ENCODE peak calls at places on chromosomes 2 and 18, in six cellular contexts. One of them, this sample, is unnamed.

GRCh38 chr18:57864615-57865121 is 61.6 kb upstream of the ATP8B1 start:
- DNase-seq in cerebellar nuclear complex: no peak
- DNase-seq in NCI-H1092: no peak
- DNase-seq in Right ventricle myocardium superior: no peak
- DNase-seq in mammary epithelial cell: peak
- DNase-seq in stimulated activated CD8-positive, alpha-beta memory T cell treated with anti-CD3 and anti-CD28 coated beads, Interleukin-7, amount 100 ng/mL, for 1 hour: no peak
- DNase-seq in this sample: no peak

GRCh38 chr2:159084395-159085370 is 116.2 kb downstream of the TANC1 start:
- DNase-seq in cerebellar nuclear complex: no peak
- DNase-seq in NCI-H1092: no peak
- DNase-seq in Right ventricle myocardium superior: no peak
- DNase-seq in mammary epithelial cell: no peak
- DNase-seq in stimulated activated CD8-positive, alpha-beta memory T cell treated with anti-CD3 and anti-CD28 coated beads, Interleukin-7, amount 100 ng/mL, for 1 hour: no peak
- DNase-seq in this sample: no peak

GRCh38 chr2:189933041-189933440 is 129.5 kb downstream of the MSTN start:
- DNase-seq in cerebellar nuclear complex: no peak
- DNase-seq in NCI-H1092: no peak
- DNase-seq in Right ventricle myocardium superior: no peak
- DNase-seq in mammary epithelial cell: no peak
- DNase-seq in stimulated activated CD8-positive, alpha-beta memory T cell treated with anti-CD3 and anti-CD28 coated beads, Interleukin-7, amount 100 ng/mL, for 1 hour: no peak
- DNase-seq in this sample: no peak

GRCh38 chr2:219639356-219639755 is 11.9 kb downstream of the SLC4A3 start:
- DNase-seq in cerebellar nuclear complex: no peak
- DNase-seq in NCI-H1092: no peak
- DNase-seq in Right ventricle myocardium superior: peak
- DNase-seq in mammary epithelial cell: no peak
- DNase-seq in stimulated activated CD8-positive, alpha-beta memory T cell treated with anti-CD3 and anti-CD28 coated beads, Interleukin-7, amount 100 ng/mL, for 1 hour: no peak
- DNase-seq in this sample: no peak

GRCh38 chr2:172248381-172249173 is 145.9 kb upstream of the DLX2 start:
- DNase-seq in cerebellar nuclear complex: no peak
- DNase-seq in NCI-H1092: no peak
- DNase-seq in Right ventricle myocardium superior: no peak
- DNase-seq in mammary epithelial cell: peak
- DNase-seq in stimulated activated CD8-positive, alpha-beta memory T cell treated with anti-CD3 and anti-CD28 coated beads, Interleukin-7, amount 100 ng/mL, for 1 hour: no peak
- DNase-seq in this sample: no peak

GRCh38 chr18:11998182-11998581 is 16.9 kb downstream of the IMPA2 start:
- DNase-seq in cerebellar nuclear complex: no peak
- DNase-seq in NCI-H1092: no peak
- DNase-seq in Right ventricle myocardium superior: peak
- DNase-seq in mammary epithelial cell: no peak
- DNase-seq in stimulated activated CD8-positive, alpha-beta memory T cell treated with anti-CD3 and anti-CD28 coated beads, Interleukin-7, amount 100 ng/mL, for 1 hour: no peak
- DNase-seq in this sample: no peak

GRCh38 chr2:225670111-225670974 is 270.8 kb downstream of the NYAP2 start:
- DNase-seq in cerebellar nuclear complex: no peak
- DNase-seq in NCI-H1092: no peak
- DNase-seq in Right ventricle myocardium superior: no peak
- DNase-seq in mammary epithelial cell: peak
- DNase-seq in stimulated activated CD8-positive, alpha-beta memory T cell treated with anti-CD3 and anti-CD28 coated beads, Interleukin-7, amount 100 ng/mL, for 1 hour: no peak
- DNase-seq in this sample: peak

GRCh38 chr2:200300650-200301314 is 5.7 kb upstream of the SPATS2L start:
- DNase-seq in cerebellar nuclear complex: no peak
- DNase-seq in NCI-H1092: no peak
- DNase-seq in Right ventricle myocardium superior: peak
- DNase-seq in mammary epithelial cell: peak
- DNase-seq in stimulated activated CD8-positive, alpha-beta memory T cell treated with anti-CD3 and anti-CD28 coated beads, Interleukin-7, amount 100 ng/mL, for 1 hour: no peak
- DNase-seq in this sample: no peak

GRCh38 chr18:34222396-34223163 is 2.1 kb downstream of the NOL4 start:
- DNase-seq in cerebellar nuclear complex: no peak
- DNase-seq in NCI-H1092: peak
- DNase-seq in Right ventricle myocardium superior: peak
- DNase-seq in mammary epithelial cell: peak
- DNase-seq in stimulated activated CD8-positive, alpha-beta memory T cell treated with anti-CD3 and anti-CD28 coated beads, Interleukin-7, amount 100 ng/mL, for 1 hour: no peak
- DNase-seq in this sample: peak

GRCh38 chr2:58448065-58448507 is 207.0 kb upstream of the FANCL start:
- DNase-seq in cerebellar nuclear complex: no peak
- DNase-seq in NCI-H1092: peak
- DNase-seq in Right ventricle myocardium superior: peak
- DNase-seq in mammary epithelial cell: peak
- DNase-seq in stimulated activated CD8-positive, alpha-beta memory T cell treated with anti-CD3 and anti-CD28 coated beads, Interleukin-7, amount 100 ng/mL, for 1 hour: no peak
- DNase-seq in this sample: peak

GRCh38 chr18:37124511-37124910 is 295.6 kb downstream of the KIAA1328 start:
- DNase-seq in cerebellar nuclear complex: no peak
- DNase-seq in NCI-H1092: no peak
- DNase-seq in Right ventricle myocardium superior: no peak
- DNase-seq in mammary epithelial cell: peak
- DNase-seq in stimulated activated CD8-positive, alpha-beta memory T cell treated with anti-CD3 and anti-CD28 coated beads, Interleukin-7, amount 100 ng/mL, for 1 hour: no peak
- DNase-seq in this sample: no peak

GRCh38 chr2:233131991-233132390 is 71.8 kb downstream of the INPP5D start:
- DNase-seq in cerebellar nuclear complex: no peak
- DNase-seq in NCI-H1092: no peak
- DNase-seq in Right ventricle myocardium superior: no peak
- DNase-seq in mammary epithelial cell: no peak
- DNase-seq in stimulated activated CD8-positive, alpha-beta memory T cell treated with anti-CD3 and anti-CD28 coated beads, Interleukin-7, amount 100 ng/mL, for 1 hour: no peak
- DNase-seq in this sample: no peak

GRCh38 chr2:102021776-102022175 is 30.0 kb downstream of the IL1R2 start:
- DNase-seq in cerebellar nuclear complex: no peak
- DNase-seq in NCI-H1092: no peak
- DNase-seq in Right ventricle myocardium superior: no peak
- DNase-seq in mammary epithelial cell: no peak
- DNase-seq in stimulated activated CD8-positive, alpha-beta memory T cell treated with anti-CD3 and anti-CD28 coated beads, Interleukin-7, amount 100 ng/mL, for 1 hour: no peak
- DNase-seq in this sample: no peak

GRCh38 chr2:75525434-75526308 is 35.1 kb downstream of the EVA1A start:
- DNase-seq in cerebellar nuclear complex: no peak
- DNase-seq in NCI-H1092: no peak
- DNase-seq in Right ventricle myocardium superior: no peak
- DNase-seq in mammary epithelial cell: peak
- DNase-seq in stimulated activated CD8-positive, alpha-beta memory T cell treated with anti-CD3 and anti-CD28 coated beads, Interleukin-7, amount 100 ng/mL, for 1 hour: no peak
- DNase-seq in this sample: no peak

GRCh38 chr18:11320981-11321380 is 171.6 kb upstream of the PIEZO2 start:
- DNase-seq in cerebellar nuclear complex: no peak
- DNase-seq in NCI-H1092: no peak
- DNase-seq in Right ventricle myocardium superior: no peak
- DNase-seq in mammary epithelial cell: peak
- DNase-seq in stimulated activated CD8-positive, alpha-beta memory T cell treated with anti-CD3 and anti-CD28 coated beads, Interleukin-7, amount 100 ng/mL, for 1 hour: no peak
- DNase-seq in this sample: no peak

GRCh38 chr2:164479460-164479859 is 141.8 kb downstream of the GRB14 start:
- DNase-seq in cerebellar nuclear complex: no peak
- DNase-seq in NCI-H1092: no peak
- DNase-seq in Right ventricle myocardium superior: no peak
- DNase-seq in mammary epithelial cell: no peak
- DNase-seq in stimulated activated CD8-positive, alpha-beta memory T cell treated with anti-CD3 and anti-CD28 coated beads, Interleukin-7, amount 100 ng/mL, for 1 hour: no peak
- DNase-seq in this sample: peak

GRCh38 chr2:85326946-85327756 is 638 bp downstream of the TGOLN2 start:
- DNase-seq in cerebellar nuclear complex: no peak
- DNase-seq in NCI-H1092: no peak
- DNase-seq in Right ventricle myocardium superior: peak
- DNase-seq in mammary epithelial cell: peak
- DNase-seq in stimulated activated CD8-positive, alpha-beta memory T cell treated with anti-CD3 and anti-CD28 coated beads, Interleukin-7, amount 100 ng/mL, for 1 hour: peak
- DNase-seq in this sample: no peak

GRCh38 chr2:234304945-234305344 is 191.9 kb downstream of the ARL4C start:
- DNase-seq in cerebellar nuclear complex: no peak
- DNase-seq in NCI-H1092: no peak
- DNase-seq in Right ventricle myocardium superior: no peak
- DNase-seq in mammary epithelial cell: peak
- DNase-seq in stimulated activated CD8-positive, alpha-beta memory T cell treated with anti-CD3 and anti-CD28 coated beads, Interleukin-7, amount 100 ng/mL, for 1 hour: no peak
- DNase-seq in this sample: no peak

GRCh38 chr2:31235504-31235902 is 1.6 kb downstream of the EHD3 start:
- DNase-seq in cerebellar nuclear complex: no peak
- DNase-seq in NCI-H1092: no peak
- DNase-seq in Right ventricle myocardium superior: no peak
- DNase-seq in mammary epithelial cell: peak
- DNase-seq in stimulated activated CD8-positive, alpha-beta memory T cell treated with anti-CD3 and anti-CD28 coated beads, Interleukin-7, amount 100 ng/mL, for 1 hour: no peak
- DNase-seq in this sample: no peak

GRCh38 chr2:219508933-219509779 is 5.1 kb upstream of the ASIC4 start:
- DNase-seq in cerebellar nuclear complex: no peak
- DNase-seq in NCI-H1092: no peak
- DNase-seq in Right ventricle myocardium superior: no peak
- DNase-seq in mammary epithelial cell: no peak
- DNase-seq in stimulated activated CD8-positive, alpha-beta memory T cell treated with anti-CD3 and anti-CD28 coated beads, Interleukin-7, amount 100 ng/mL, for 1 hour: no peak
- DNase-seq in this sample: no peak

GRCh38 chr18:22841840-22842239 is 91.3 kb upstream of the RBBP8 start:
- DNase-seq in cerebellar nuclear complex: no peak
- DNase-seq in NCI-H1092: no peak
- DNase-seq in Right ventricle myocardium superior: no peak
- DNase-seq in mammary epithelial cell: no peak
- DNase-seq in stimulated activated CD8-positive, alpha-beta memory T cell treated with anti-CD3 and anti-CD28 coated beads, Interleukin-7, amount 100 ng/mL, for 1 hour: no peak
- DNase-seq in this sample: no peak

GRCh38 chr2:226977775-226978190 is 141.9 kb downstream of the RHBDD1 start:
- DNase-seq in cerebellar nuclear complex: no peak
- DNase-seq in NCI-H1092: peak
- DNase-seq in Right ventricle myocardium superior: no peak
- DNase-seq in mammary epithelial cell: peak
- DNase-seq in stimulated activated CD8-positive, alpha-beta memory T cell treated with anti-CD3 and anti-CD28 coated beads, Interleukin-7, amount 100 ng/mL, for 1 hour: no peak
- DNase-seq in this sample: no peak

GRCh38 chr2:92073815-92074548 is 2797.2 kb upstream of the TEKT4 start:
- DNase-seq in cerebellar nuclear complex: no peak
- DNase-seq in NCI-H1092: no peak
- DNase-seq in Right ventricle myocardium superior: peak
- DNase-seq in mammary epithelial cell: no peak
- DNase-seq in stimulated activated CD8-positive, alpha-beta memory T cell treated with anti-CD3 and anti-CD28 coated beads, Interleukin-7, amount 100 ng/mL, for 1 hour: no peak
- DNase-seq in this sample: no peak

GRCh38 chr2:37190290-37190689 is 1.8 kb upstream of the SULT6B1 start:
- DNase-seq in cerebellar nuclear complex: no peak
- DNase-seq in NCI-H1092: no peak
- DNase-seq in Right ventricle myocardium superior: no peak
- DNase-seq in mammary epithelial cell: peak
- DNase-seq in stimulated activated CD8-positive, alpha-beta memory T cell treated with anti-CD3 and anti-CD28 coated beads, Interleukin-7, amount 100 ng/mL, for 1 hour: no peak
- DNase-seq in this sample: no peak

GRCh38 chr2:121266543-121267106 is 18.4 kb downstream of the TFCP2L1 start:
- DNase-seq in cerebellar nuclear complex: no peak
- DNase-seq in NCI-H1092: no peak
- DNase-seq in Right ventricle myocardium superior: no peak
- DNase-seq in mammary epithelial cell: no peak
- DNase-seq in stimulated activated CD8-positive, alpha-beta memory T cell treated with anti-CD3 and anti-CD28 coated beads, Interleukin-7, amount 100 ng/mL, for 1 hour: no peak
- DNase-seq in this sample: no peak